ENCODE peak calls at places on chromosomes 3 and 15, in seven cellular contexts. T is sigmoid colon, Q is suprapubic skin, Y is K562, B is upper lobe of left lung, V is stomach, K is HepG2. A is an unnamed sample.

GRCh38 chr3:109532257-109533216 is 195.2 kb upstream of the DPPA4 start:
- DNase-seq in T (no peak), Q (no peak), Y (no peak), B (no peak), V (peak; percentile 33), K (peak; percentile 35), A (peak; percentile 39)

GRCh38 chr15:61175024-61175423 is 54.1 kb downstream of the RORA start:
- DNase-seq in T (no peak), Q (no peak), Y (no peak), B (no peak), V (no peak), K (no peak), A (no peak)

GRCh38 chr3:134441321-134441720 is 44.5 kb downstream of the ANAPC13 start:
- DNase-seq in T (no peak), Q (no peak), Y (no peak), B (no peak), V (no peak), K (no peak), A (no peak)

GRCh38 chr3:151925876-151926275 is 52.4 kb downstream of the SUCNR1 start:
- DNase-seq in T (no peak), Q (no peak), Y (no peak), B (no peak), V (no peak), K (no peak), A (no peak)

GRCh38 chr3:49471856-49472495 is 1.9 kb downstream of the DAG1 start:
- DNase-seq in T (no peak), Q (no peak), Y (peak; percentile 54), B (no peak), V (no peak), K (no peak), A (no peak)

GRCh38 chr3:140630866-140631265 is 47.0 kb upstream of the TRIM42 start:
- DNase-seq in T (no peak), Q (no peak), Y (no peak), B (no peak), V (no peak), K (no peak), A (no peak)

GRCh38 chr15:56322444-56322843 is 42.8 kb upstream of the TEX9 start:
- DNase-seq in T (no peak), Q (no peak), Y (no peak), B (no peak), V (no peak), K (no peak), A (no peak)

GRCh38 chr3:49134471-49135265 is 1.8 kb upstream of the LAMB2 start:
- DNase-seq in T (no peak), Q (no peak), Y (peak; percentile 24), B (no peak), V (no peak), K (peak; percentile 53), A (no peak)

GRCh38 chr3:12395349-12396012 is 88.8 kb upstream of the TSEN2 start:
- DNase-seq in T (no peak), Q (no peak), Y (no peak), B (no peak), V (no peak), K (no peak), A (no peak)

GRCh38 chr3:131907809-131908208 is 127.0 kb downstream of the CPNE4 start:
- DNase-seq in T (no peak), Q (no peak), Y (no peak), B (no peak), V (no peak), K (no peak), A (no peak)

GRCh38 chr3:149713730-149714654 is 38.3 kb downstream of the COMMD2 start:
- DNase-seq in T (no peak), Q (no peak), Y (no peak), B (peak; percentile 71), V (no peak), K (peak; percentile 52), A (no peak)

GRCh38 chr3:159378391-159378790 is 576.5 kb downstream of the MFSD1 start:
- DNase-seq in T (no peak), Q (no peak), Y (no peak), B (no peak), V (no peak), K (no peak), A (no peak)

GRCh38 chr3:132554437-132554836 is 42.6 kb upstream of the ACKR4 start:
- DNase-seq in T (no peak), Q (no peak), Y (no peak), B (no peak), V (peak; percentile 48), K (peak; percentile 13), A (no peak)

GRCh38 chr3:189512824-189513223 is 118.4 kb upstream of the TP63 start:
- DNase-seq in T (no peak), Q (no peak), Y (no peak), B (no peak), V (no peak), K (no peak), A (no peak)

GRCh38 chr3:22982981-22983582 is 220.0 kb upstream of the UBE2E2 start:
- DNase-seq in T (no peak), Q (no peak), Y (no peak), B (no peak), V (no peak), K (no peak), A (no peak)

GRCh38 chr3:31919528-31919927 is 61.5 kb downstream of the OSBPL10 start:
- DNase-seq in T (no peak), Q (no peak), Y (no peak), B (no peak), V (no peak), K (peak; percentile 78), A (no peak)

GRCh38 chr3:20194793-20195460 is 8.9 kb upstream of the SGO1 start:
- DNase-seq in T (no peak), Q (no peak), Y (no peak), B (no peak), V (no peak), K (no peak), A (no peak)

GRCh38 chr3:159828542-159828943 is 160.1 kb upstream of the IL12A start:
- DNase-seq in T (no peak), Q (no peak), Y (peak; percentile 28), B (no peak), V (no peak), K (peak; percentile 3), A (no peak)

GRCh38 chr3:155233213-155233612 is 60.3 kb downstream of the STRIT1 start:
- DNase-seq in T (peak; percentile 90), Q (no peak), Y (peak; percentile 16), B (no peak), V (peak; percentile 28), K (no peak), A (peak; percentile 8)

GRCh38 chr3:24680214-24680967 is 185.7 kb upstream of the THRB start:
- DNase-seq in T (peak; percentile 78), Q (no peak), Y (peak; percentile 74), B (peak; percentile 78), V (peak; percentile 66), K (peak; percentile 29), A (peak; percentile 55)

GRCh38 chr3:25653322-25653721 is 11.4 kb downstream of the TOP2B start:
- DNase-seq in T (no peak), Q (no peak), Y (no peak), B (no peak), V (no peak), K (no peak), A (no peak)

GRCh38 chr3:51943451-51944391 is 1.6 kb downstream of the PARP3 start:
- DNase-seq in T (peak; percentile 66), Q (peak; percentile 79), Y (no peak), B (no peak), V (no peak), K (no peak), A (no peak)

GRCh38 chr15:32842081-32842480 is 124.3 kb downstream of the GREM1 start:
- DNase-seq in T (no peak), Q (no peak), Y (no peak), B (peak; percentile 5), V (no peak), K (no peak), A (no peak)

GRCh38 chr3:143070977-143071551 is 48.5 kb upstream of the CHST2 start:
- DNase-seq in T (no peak), Q (no peak), Y (no peak), B (no peak), V (no peak), K (peak; percentile 24), A (no peak)

GRCh38 chr3:66402596-66403267 is 98.1 kb downstream of the LRIG1 start:
- DNase-seq in T (peak; percentile 75), Q (no peak), Y (no peak), B (no peak), V (no peak), K (no peak), A (no peak)
- TF ChIP-seq POLR2AphosphoS5 in T (no peak), Q (no peak), Y (no peak), B (no peak), V (no peak), K (no peak), A (no peak)

DNA sequence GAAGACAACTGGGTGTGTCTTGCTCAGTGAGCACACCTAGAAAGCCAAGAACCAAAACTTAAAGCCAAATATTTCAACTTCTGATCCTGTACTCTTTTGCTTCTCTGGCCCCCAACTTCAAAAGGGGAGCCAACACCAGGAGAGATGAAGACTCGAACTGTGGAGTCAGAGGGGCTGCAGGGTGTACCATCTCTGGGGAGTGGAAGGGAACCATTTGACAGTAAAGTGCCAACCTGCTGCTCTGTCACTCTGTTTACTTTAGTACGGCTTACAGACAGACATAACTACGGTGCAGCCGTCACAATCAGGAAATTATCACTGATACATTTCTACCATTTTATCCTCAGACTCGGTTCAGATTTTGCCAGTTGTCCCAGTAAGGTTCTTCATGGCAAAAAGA is 1.6 kb downstream of the FBXO22 start:
- DNase-seq in T (no peak), Q (no peak), Y (no peak), B (no peak), V (no peak), K (no peak), A (no peak)
- TF ChIP-seq EP300 in T (no peak), Q (no peak), Y (no peak), B (no peak), V (no peak), K (no peak), A (no peak)

GRCh38 chr3:195900426-195901355 is 7.7 kb downstream of the TNK2 start:
- DNase-seq in T (peak; percentile 80), Q (no peak), Y (no peak), B (peak; percentile 84), V (peak; percentile 46), K (peak; percentile 83), A (peak; percentile 46)
- TF ChIP-seq POLR2AphosphoS5 in T (peak; percentile 73), Q (no peak), Y (no peak), B (peak; percentile 52), V (no peak), K (no peak), A (peak; percentile 46)

DNA sequence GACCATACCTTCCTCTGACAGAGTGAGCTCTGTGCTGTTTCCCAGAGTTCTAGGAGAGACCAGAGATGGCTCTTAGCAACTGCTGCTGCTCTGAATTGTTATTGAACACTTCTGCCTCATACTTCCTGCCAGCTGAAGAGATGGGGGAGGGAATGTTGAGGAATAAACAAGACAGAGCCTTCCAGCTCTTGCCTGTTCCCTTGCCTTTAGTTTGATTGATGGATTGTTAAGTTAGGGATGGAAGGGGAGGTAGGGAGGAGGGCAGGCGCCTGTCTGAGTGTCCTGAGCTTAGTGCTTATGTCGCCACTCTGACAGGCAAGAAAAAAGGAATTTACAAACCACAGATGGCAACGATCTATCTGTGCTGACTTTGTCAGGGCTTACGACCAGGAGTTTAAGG is 42.8 kb downstream of the ZNF609 start:
- DNase-seq in T (no peak), Q (no peak), Y (no peak), B (no peak), V (no peak), K (no peak), A (no peak)
- TF ChIP-seq EP300 in T (no peak), Q (no peak), Y (no peak), B (no peak), V (no peak), K (no peak), A (no peak)

A was measured in transverse colon.